ENCODE peak calls at places on chromosomes 5 and 9, in four cellular contexts. One of them, this sample, is unnamed.

GRCh38 chr9:4666042-4666699 is at the start of gene SPATA6L:
- DNase-seq in MM.1S: no peak
- DNase-seq in GM03348: peak
- DNase-seq in T follicular helper cell: peak
- DNase-seq in this sample: peak

GRCh38 chr9:107684224-107684623 is 194.7 kb upstream of the KLF4 start:
- DNase-seq in MM.1S: no peak
- DNase-seq in GM03348: peak
- DNase-seq in T follicular helper cell: no peak
- DNase-seq in this sample: no peak

GRCh38 chr5:181119105-181119504 is 11.9 kb downstream of the OR2V1 start:
- DNase-seq in MM.1S: no peak
- DNase-seq in GM03348: no peak
- DNase-seq in T follicular helper cell: no peak
- DNase-seq in this sample: no peak

GRCh38 chr5:143226361-143226760 is 177.1 kb downstream of the NR3C1 start:
- DNase-seq in MM.1S: no peak
- DNase-seq in GM03348: no peak
- DNase-seq in T follicular helper cell: no peak
- DNase-seq in this sample: no peak

GRCh38 chr5:115888027-115888426 is 46.3 kb downstream of the AP3S1 start:
- DNase-seq in MM.1S: no peak
- DNase-seq in GM03348: peak
- DNase-seq in T follicular helper cell: no peak
- DNase-seq in this sample: no peak

GRCh38 chr5:39283231-39283818 is 64.0 kb upstream of the FYB1 start:
- DNase-seq in MM.1S: peak
- DNase-seq in GM03348: peak
- DNase-seq in T follicular helper cell: peak
- DNase-seq in this sample: peak

GRCh38 chr9:137241490-137242328 is 622 bp downstream of the TUBB4B start:
- DNase-seq in MM.1S: peak
- DNase-seq in GM03348: peak
- DNase-seq in T follicular helper cell: peak
- DNase-seq in this sample: peak

GRCh38 chr5:28737682-28738081 is 1699.3 kb upstream of the CDH9 start:
- DNase-seq in MM.1S: no peak
- DNase-seq in GM03348: no peak
- DNase-seq in T follicular helper cell: no peak
- DNase-seq in this sample: no peak

GRCh38 chr9:92188969-92189781 is 74.0 kb upstream of the SPTLC1 start:
- DNase-seq in MM.1S: no peak
- DNase-seq in GM03348: no peak
- DNase-seq in T follicular helper cell: no peak
- DNase-seq in this sample: peak

GRCh38 chr5:65625743-65626142 is 916 bp downstream of the SHLD3 start:
- DNase-seq in MM.1S: no peak
- DNase-seq in GM03348: no peak
- DNase-seq in T follicular helper cell: no peak
- DNase-seq in this sample: peak

GRCh38 chr9:121498150-121498486 is 1.5 kb downstream of the GGTA1 start:
- DNase-seq in MM.1S: peak
- DNase-seq in GM03348: peak
- DNase-seq in T follicular helper cell: peak
- DNase-seq in this sample: peak

GRCh38 chr9:136978073-136978864 is 965 bp downstream of the PTGDS start:
- DNase-seq in MM.1S: no peak
- DNase-seq in GM03348: peak
- DNase-seq in T follicular helper cell: peak
- DNase-seq in this sample: peak

GRCh38 chr5:138032028-138032571 is 779 bp downstream of the FAM13B start:
- DNase-seq in MM.1S: peak
- DNase-seq in GM03348: no peak
- DNase-seq in T follicular helper cell: peak
- DNase-seq in this sample: peak

GRCh38 chr5:154524846-154525245 is 46.8 kb upstream of the HAND1 start:
- DNase-seq in MM.1S: no peak
- DNase-seq in GM03348: no peak
- DNase-seq in T follicular helper cell: no peak
- DNase-seq in this sample: no peak

GRCh38 chr5:40841068-40841805 is at the start of gene CARD6:
- DNase-seq in MM.1S: no peak
- DNase-seq in GM03348: peak
- DNase-seq in T follicular helper cell: no peak
- DNase-seq in this sample: peak

GRCh38 chr5:154740957-154741356 is 14.2 kb upstream of the LARP1 start:
- DNase-seq in MM.1S: no peak
- DNase-seq in GM03348: peak
- DNase-seq in T follicular helper cell: no peak
- DNase-seq in this sample: no peak

GRCh38 chr5:150042459-150042858 is 41.9 kb downstream of the HMGXB3 start:
- DNase-seq in MM.1S: no peak
- DNase-seq in GM03348: no peak
- DNase-seq in T follicular helper cell: no peak
- DNase-seq in this sample: no peak

GRCh38 chr9:73237140-73237539 is 85.5 kb downstream of the ANXA1 start:
- DNase-seq in MM.1S: no peak
- DNase-seq in GM03348: no peak
- DNase-seq in T follicular helper cell: no peak
- DNase-seq in this sample: no peak

GRCh38 chr5:96001262-96001661 is 39.6 kb upstream of the ELL2 start:
- DNase-seq in MM.1S: no peak
- DNase-seq in GM03348: peak
- DNase-seq in T follicular helper cell: no peak
- DNase-seq in this sample: no peak

GRCh38 chr5:157564149-157564711 is 11.3 kb downstream of the ADAM19 start:
- DNase-seq in MM.1S: no peak
- DNase-seq in GM03348: no peak
- DNase-seq in T follicular helper cell: no peak
- DNase-seq in this sample: no peak

GRCh38 chr9:71748280-71748743 is 20.0 kb downstream of the CEMIP2 start:
- DNase-seq in MM.1S: no peak
- DNase-seq in GM03348: peak
- DNase-seq in T follicular helper cell: no peak
- DNase-seq in this sample: no peak

GRCh38 chr5:181187500-181188213 is 17.3 kb downstream of the TRIM7 start:
- DNase-seq in MM.1S: peak
- DNase-seq in GM03348: peak
- DNase-seq in T follicular helper cell: no peak
- DNase-seq in this sample: peak

GRCh38 chr5:109410389-109411174 is 808 bp upstream of the PJA2 start:
- DNase-seq in MM.1S: peak
- DNase-seq in GM03348: peak
- DNase-seq in T follicular helper cell: peak
- DNase-seq in this sample: peak

GRCh38 chr5:29994519-29994918 is 1199.0 kb upstream of the CDH6 start:
- DNase-seq in MM.1S: no peak
- DNase-seq in GM03348: no peak
- DNase-seq in T follicular helper cell: no peak
- DNase-seq in this sample: no peak

GRCh38 chr5:56406838-56407237 is 173.7 kb upstream of the ANKRD55 start:
- DNase-seq in MM.1S: no peak
- DNase-seq in GM03348: no peak
- DNase-seq in T follicular helper cell: no peak
- DNase-seq in this sample: no peak

GRCh38 chr5:12625667-12626263 is 721.5 kb upstream of the CTNND2 start:
- DNase-seq in MM.1S: no peak
- DNase-seq in GM03348: no peak
- DNase-seq in T follicular helper cell: no peak
- DNase-seq in this sample: no peak